ENCODE peak calls at places on chromosome 2, in eight cellular contexts. O is H9, A is neural progenitor cell, G is left ventricle myocardium superior, M is HFF-Myc, L is A549, D is B cell, C is BJ. E is an unnamed sample.

GRCh38 chr2:47043142-47043890 is 111.8 kb downstream of the STPG4 start:
- DNase-seq in O (peak), A (no peak), G (peak), M (peak), L (peak), D (no peak), C (peak), E (peak)

GRCh38 chr2:234278556-234279286 is 218.2 kb downstream of the ARL4C start:
- DNase-seq in O (no peak), A (no peak), G (no peak), M (no peak), L (no peak), D (no peak), C (no peak), E (no peak)

GRCh38 chr2:33395660-33396249 is 80.7 kb upstream of the RASGRP3 start:
- DNase-seq in O (no peak), A (peak), G (no peak), M (no peak), L (peak), D (no peak), C (no peak), E (peak)

GRCh38 chr2:100675373-100675772 is 112.6 kb downstream of the PDCL3 start:
- DNase-seq in O (no peak), A (no peak), G (no peak), M (no peak), L (no peak), D (no peak), C (no peak), E (no peak)

GRCh38 chr2:163692081-163692480 is 43.7 kb downstream of the FIGN start:
- DNase-seq in O (no peak), A (no peak), G (no peak), M (no peak), L (no peak), D (no peak), C (no peak), E (no peak)

GRCh38 chr2:197615033-197615652 is 60.2 kb downstream of the RFTN2 start:
- DNase-seq in O (no peak), A (no peak), G (no peak), M (no peak), L (peak), D (no peak), C (no peak), E (no peak)

GRCh38 chr2:142858991-142859390 is 18.5 kb upstream of the KYNU start:
- DNase-seq in O (no peak), A (no peak), G (no peak), M (no peak), L (no peak), D (no peak), C (no peak), E (no peak)

GRCh38 chr2:20353597-20353996 is 3.0 kb upstream of the PUM2 start:
- DNase-seq in O (no peak), A (no peak), G (no peak), M (no peak), L (no peak), D (no peak), C (no peak), E (peak)

GRCh38 chr2:179263015-179263414 is 1.6 kb downstream of the SESTD1 start:
- DNase-seq in O (no peak), A (no peak), G (no peak), M (no peak), L (peak), D (no peak), C (no peak), E (no peak)

GRCh38 chr2:220188031-220188430 is 560.6 kb downstream of the SLC4A3 start:
- DNase-seq in O (no peak), A (no peak), G (no peak), M (no peak), L (peak), D (no peak), C (peak), E (no peak)

GRCh38 chr2:49241506-49241905 is 87.2 kb upstream of the FSHR start:
- DNase-seq in O (no peak), A (no peak), G (no peak), M (no peak), L (no peak), D (no peak), C (peak), E (no peak)

GRCh38 chr2:207252979-207253640 is 87.4 kb upstream of the KLF7 start:
- DNase-seq in O (no peak), A (no peak), G (no peak), M (no peak), L (peak), D (no peak), C (no peak), E (no peak)

GRCh38 chr2:126751477-126751876 is 95.5 kb downstream of the GYPC start:
- DNase-seq in O (no peak), A (no peak), G (no peak), M (no peak), L (no peak), D (no peak), C (no peak), E (no peak)

GRCh38 chr2:216661639-216662375 is 28.6 kb downstream of the IGFBP2 start:
- DNase-seq in O (no peak), A (no peak), G (peak), M (no peak), L (peak), D (no peak), C (no peak), E (no peak)

E was measured in endodermal cell.